ENCODE peak calls at places on chromosomes 4 and X, in six cellular contexts. One of them, this sample, is unnamed.

GRCh38 chr4:28225689-28226353 is 1365.2 kb downstream of the STIM2 start:
- DNase-seq in Peyer's patch: no peak
- DNase-seq in K562: no peak
- DNase-seq in thoracic aorta: no peak
- DNase-seq in WERI-Rb-1: peak
- DNase-seq in astrocyte: no peak
- DNase-seq in this sample: no peak

GRCh38 chr4:41661447-41662076 is 87.0 kb downstream of the PHOX2B start:
- DNase-seq in K562: peak
- DNase-seq in WERI-Rb-1: peak
- DNase-seq in thoracic aorta: no peak
- DNase-seq in Peyer's patch: peak
- DNase-seq in astrocyte: no peak
- DNase-seq in this sample: peak

GRCh38 chr4:105472871-105473339 is 957 bp downstream of the PPA2 start:
- DNase-seq in K562: no peak
- DNase-seq in Peyer's patch: no peak
- DNase-seq in astrocyte: no peak
- DNase-seq in thoracic aorta: no peak
- DNase-seq in WERI-Rb-1: no peak
- DNase-seq in this sample: no peak

GRCh38 chrX:16487620-16488380 is 162.2 kb upstream of the S100G start:
- DNase-seq in Peyer's patch: no peak
- DNase-seq in WERI-Rb-1: no peak
- DNase-seq in K562: no peak
- DNase-seq in astrocyte: peak
- DNase-seq in thoracic aorta: no peak
- DNase-seq in this sample: peak

GRCh38 chr4:184472540-184473264 is 1.6 kb downstream of the IRF2 start:
- DNase-seq in K562: peak
- DNase-seq in WERI-Rb-1: peak
- DNase-seq in thoracic aorta: peak
- DNase-seq in Peyer's patch: peak
- DNase-seq in astrocyte: peak
- DNase-seq in this sample: peak

GRCh38 chr4:122450847-122451246 is 5.7 kb downstream of the IL2 start:
- DNase-seq in thoracic aorta: no peak
- DNase-seq in WERI-Rb-1: peak
- DNase-seq in Peyer's patch: no peak
- DNase-seq in astrocyte: no peak
- DNase-seq in K562: peak
- DNase-seq in this sample: peak

GRCh38 chr4:4681651-4682050 is 139.8 kb upstream of the STX18 start:
- DNase-seq in K562: no peak
- DNase-seq in Peyer's patch: no peak
- DNase-seq in WERI-Rb-1: no peak
- DNase-seq in thoracic aorta: no peak
- DNase-seq in astrocyte: no peak
- DNase-seq in this sample: no peak

GRCh38 chr4:189143255-189143654 is 797.4 kb upstream of the FRG1 start:
- DNase-seq in Peyer's patch: no peak
- DNase-seq in thoracic aorta: no peak
- DNase-seq in K562: no peak
- DNase-seq in astrocyte: no peak
- DNase-seq in WERI-Rb-1: no peak
- DNase-seq in this sample: no peak

GRCh38 chr4:112951362-112951962 is 98.0 kb upstream of the ANK2 start:
- DNase-seq in astrocyte: peak
- DNase-seq in K562: peak
- DNase-seq in thoracic aorta: no peak
- DNase-seq in Peyer's patch: no peak
- DNase-seq in WERI-Rb-1: no peak
- DNase-seq in this sample: no peak

GRCh38 chr4:58658701-58659100 is 1548.5 kb upstream of the IGFBP7 start:
- DNase-seq in K562: no peak
- DNase-seq in Peyer's patch: no peak
- DNase-seq in thoracic aorta: no peak
- DNase-seq in WERI-Rb-1: no peak
- DNase-seq in astrocyte: no peak
- DNase-seq in this sample: no peak

DNA sequence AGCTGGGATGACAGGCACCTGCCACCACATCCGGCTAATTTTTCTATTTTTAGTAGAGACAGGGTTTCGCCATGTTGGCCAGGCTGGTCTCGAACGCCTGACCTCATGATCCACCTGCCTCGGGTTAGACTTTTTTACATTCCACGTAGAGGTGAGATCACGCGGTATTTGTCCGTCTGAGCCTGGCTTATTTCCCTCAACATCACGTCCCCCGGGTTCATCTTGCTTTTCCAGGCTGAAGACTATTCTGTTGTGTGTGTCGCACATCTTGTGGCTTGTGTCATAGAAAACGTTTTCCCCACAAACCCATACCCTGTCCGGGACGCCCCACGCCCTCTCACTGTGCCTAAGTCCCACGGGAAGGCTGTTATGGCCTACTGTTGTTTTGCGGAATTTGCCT is 185.3 kb downstream of the CRLF2 start:
- DNase-seq in WERI-Rb-1: no peak
- DNase-seq in thoracic aorta: no peak
- DNase-seq in K562: no peak
- DNase-seq in Peyer's patch: no peak
- DNase-seq in astrocyte: no peak
- DNase-seq in this sample: no peak
- H3K4me3 ChIP-seq in WERI-Rb-1: no peak
- H3K4me3 ChIP-seq in thoracic aorta: no peak
- H3K4me3 ChIP-seq in K562: no peak
- H3K4me3 ChIP-seq in Peyer's patch: no peak
- H3K4me3 ChIP-seq in astrocyte: no peak
- H3K4me3 ChIP-seq in this sample: no peak

GRCh38 chr4:148852092-148852699 is 410.0 kb upstream of the NR3C2 start:
- DNase-seq in thoracic aorta: no peak
- DNase-seq in K562: no peak
- DNase-seq in Peyer's patch: peak
- DNase-seq in astrocyte: no peak
- DNase-seq in WERI-Rb-1: no peak
- DNase-seq in this sample: no peak
- TF ChIP-seq CTCF in thoracic aorta: no peak
- TF ChIP-seq CTCF in K562: no peak
- TF ChIP-seq CTCF in Peyer's patch: peak
- TF ChIP-seq CTCF in astrocyte: no peak
- TF ChIP-seq CTCF in WERI-Rb-1: no peak
- TF ChIP-seq CTCF in this sample: no peak

DNA sequence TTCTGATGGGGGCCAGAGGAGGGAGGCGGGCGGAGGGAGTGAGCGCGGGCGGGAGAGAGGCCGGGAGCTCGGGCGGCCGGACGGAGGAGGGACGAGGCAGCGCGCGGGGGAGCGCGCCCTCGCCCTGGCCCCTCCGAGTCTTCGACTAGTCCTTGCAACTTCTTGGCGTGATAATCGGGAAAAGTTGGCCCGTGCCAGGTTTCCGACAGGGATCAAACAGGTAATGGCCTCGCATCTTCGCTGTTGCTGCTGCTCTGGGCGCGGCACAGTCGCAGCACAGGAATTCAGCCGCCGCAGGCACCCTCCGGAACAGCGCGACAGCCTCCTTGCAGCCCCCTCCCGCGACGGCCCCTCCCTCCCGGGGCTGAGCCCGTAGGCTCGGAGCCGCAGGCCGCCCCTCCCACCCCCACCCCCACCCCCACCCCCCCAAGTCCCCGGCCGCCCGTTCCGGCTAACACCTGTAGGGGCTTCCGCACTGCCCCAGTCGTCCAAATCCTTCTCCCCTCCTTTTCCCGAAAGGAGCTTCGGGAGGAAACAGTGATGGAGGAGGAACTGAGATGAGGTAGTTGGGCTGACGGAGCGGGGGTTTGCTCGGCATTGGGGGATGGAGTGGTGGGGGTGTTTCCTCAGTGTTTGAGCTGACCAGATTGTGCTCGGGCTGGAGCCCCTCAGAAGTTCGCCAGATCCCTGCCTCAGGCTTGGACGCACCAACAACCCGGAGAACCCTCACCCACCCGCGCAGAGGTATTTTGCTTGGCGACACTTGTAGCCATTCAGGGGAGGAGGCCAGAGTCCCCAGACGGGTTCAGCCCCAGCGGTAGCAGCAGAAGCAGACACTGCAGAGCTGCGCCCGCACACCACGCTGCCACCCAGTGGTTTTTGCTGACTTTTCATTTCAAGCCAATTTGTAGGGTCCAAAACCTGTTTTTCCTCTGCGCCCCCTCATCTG is at the start of gene FGF13:
- DNase-seq in K562: no peak
- DNase-seq in Peyer's patch: no peak
- DNase-seq in astrocyte: no peak
- DNase-seq in thoracic aorta: no peak
- DNase-seq in WERI-Rb-1: no peak
- DNase-seq in this sample: peak
- H3K4me3 ChIP-seq in K562: no peak
- H3K4me3 ChIP-seq in Peyer's patch: no peak
- H3K4me3 ChIP-seq in astrocyte: peak
- H3K4me3 ChIP-seq in thoracic aorta: peak
- H3K4me3 ChIP-seq in WERI-Rb-1: no peak
- H3K4me3 ChIP-seq in this sample: peak

DNA sequence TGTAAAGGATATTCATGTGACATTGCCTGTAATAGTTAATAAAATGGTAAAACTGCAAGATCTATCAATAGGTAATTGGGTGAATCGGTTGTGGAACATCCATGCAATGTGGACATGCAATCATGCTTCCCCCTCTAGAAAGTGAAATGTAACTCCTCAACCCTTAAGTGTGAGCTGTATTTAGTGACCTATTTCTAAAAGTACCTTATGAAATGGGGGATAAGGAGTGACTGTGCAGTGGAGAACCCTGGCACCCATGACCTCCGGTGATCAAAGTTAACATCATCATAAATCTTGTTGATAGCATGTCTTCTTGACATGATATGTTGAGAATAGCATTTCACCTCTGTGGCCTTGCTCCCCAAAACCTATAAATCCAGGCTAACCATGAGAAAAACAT is 53.6 kb upstream of the PPARGC1A start:
- DNase-seq in thoracic aorta: no peak
- DNase-seq in Peyer's patch: no peak
- DNase-seq in astrocyte: no peak
- DNase-seq in WERI-Rb-1: no peak
- DNase-seq in K562: no peak
- DNase-seq in this sample: no peak
- TF ChIP-seq CTCF in thoracic aorta: no peak
- TF ChIP-seq CTCF in Peyer's patch: no peak
- TF ChIP-seq CTCF in astrocyte: no peak
- TF ChIP-seq CTCF in WERI-Rb-1: no peak
- TF ChIP-seq CTCF in K562: no peak
- TF ChIP-seq CTCF in this sample: no peak

GRCh38 chr4:161664740-161665139 is 499.1 kb downstream of the FSTL5 start:
- DNase-seq in Peyer's patch: no peak
- DNase-seq in WERI-Rb-1: no peak
- DNase-seq in thoracic aorta: no peak
- DNase-seq in K562: no peak
- DNase-seq in astrocyte: no peak
- DNase-seq in this sample: no peak
- H3K4me3 ChIP-seq in Peyer's patch: no peak
- H3K4me3 ChIP-seq in WERI-Rb-1: no peak
- H3K4me3 ChIP-seq in thoracic aorta: no peak
- H3K4me3 ChIP-seq in K562: no peak
- H3K4me3 ChIP-seq in astrocyte: no peak
- H3K4me3 ChIP-seq in this sample: no peak

This sample was measured in foreskin fibroblast.